ENCODE peak calls at places on chromosome 17, in six cellular contexts. One of them, this sample, is unnamed. For H3K79me1, the result is how much of the 10 kb centered on the place peaks cover.

GRCh38 chr17:4204676-4205075 is 59.1 kb downstream of the ANKFY1 start:
- DNase-seq in IMR-90: peak
- DNase-seq in H1: no peak
- DNase-seq in mesenchymal stem cell: peak
- DNase-seq in neuronal stem cell: no peak
- DNase-seq in trophoblast cell: no peak
- DNase-seq in this sample: peak

GRCh38 chr17:3960764-3961163 is 3.5 kb downstream of the ATP2A3 start:
- DNase-seq in IMR-90: peak
- DNase-seq in mesenchymal stem cell: no peak
- DNase-seq in trophoblast cell: peak
- DNase-seq in H1: no peak
- DNase-seq in neuronal stem cell: no peak
- DNase-seq in this sample: no peak

GRCh38 chr17:81365148-81365600 is 30.1 kb upstream of the BAHCC1 start:
- DNase-seq in mesenchymal stem cell: peak
- DNase-seq in neuronal stem cell: no peak
- DNase-seq in IMR-90: peak
- DNase-seq in H1: peak
- DNase-seq in trophoblast cell: no peak
- DNase-seq in this sample: peak

GRCh38 chr17:69761767-69762321 is 313.2 kb upstream of the KCNJ16 start:
- DNase-seq in trophoblast cell: peak
- DNase-seq in IMR-90: peak
- DNase-seq in mesenchymal stem cell: peak
- DNase-seq in H1: no peak
- DNase-seq in neuronal stem cell: no peak
- DNase-seq in this sample: no peak

GRCh38 chr17:50899559-50900319 is 33.6 kb upstream of the TOB1 start:
- DNase-seq in H1: no peak
- DNase-seq in trophoblast cell: peak
- DNase-seq in neuronal stem cell: no peak
- DNase-seq in mesenchymal stem cell: no peak
- DNase-seq in IMR-90: no peak
- DNase-seq in this sample: no peak

GRCh38 chr17:9256361-9256943 is 235.1 kb downstream of the NTN1 start:
- DNase-seq in mesenchymal stem cell: no peak
- DNase-seq in neuronal stem cell: no peak
- DNase-seq in trophoblast cell: peak
- DNase-seq in IMR-90: no peak
- DNase-seq in H1: no peak
- DNase-seq in this sample: no peak

GRCh38 chr17:58060596-58061191 is 22.5 kb upstream of the DYNLL2 start:
- DNase-seq in H1: no peak
- DNase-seq in IMR-90: peak
- DNase-seq in mesenchymal stem cell: no peak
- DNase-seq in trophoblast cell: no peak
- DNase-seq in neuronal stem cell: no peak
- DNase-seq in this sample: no peak

GRCh38 chr17:54153423-54153822 is 330.7 kb downstream of the KIF2B start:
- DNase-seq in trophoblast cell: no peak
- DNase-seq in neuronal stem cell: peak
- DNase-seq in mesenchymal stem cell: no peak
- DNase-seq in IMR-90: no peak
- DNase-seq in H1: no peak
- DNase-seq in this sample: no peak

GRCh38 chr17:40938981-40939380 is 1.5 kb upstream of the KRT23 start:
- DNase-seq in neuronal stem cell: no peak
- DNase-seq in mesenchymal stem cell: no peak
- DNase-seq in H1: no peak
- DNase-seq in trophoblast cell: no peak
- DNase-seq in IMR-90: peak
- DNase-seq in this sample: no peak

GRCh38 chr17:14317383-14317782 is 16.5 kb downstream of the HS3ST3B1 start:
- DNase-seq in H1: no peak
- DNase-seq in mesenchymal stem cell: no peak
- DNase-seq in IMR-90: no peak
- DNase-seq in neuronal stem cell: no peak
- DNase-seq in trophoblast cell: no peak
- DNase-seq in this sample: peak

GRCh38 chr17:41982026-41982989 is 15.7 kb downstream of the CNP start:
- DNase-seq in H1: no peak
- DNase-seq in mesenchymal stem cell: no peak
- DNase-seq in neuronal stem cell: no peak
- DNase-seq in IMR-90: peak
- DNase-seq in trophoblast cell: no peak
- DNase-seq in this sample: no peak

GRCh38 chr17:21029032-21029431 is 13.8 kb downstream of the USP22 start:
- DNase-seq in H1: no peak
- DNase-seq in IMR-90: peak
- DNase-seq in neuronal stem cell: no peak
- DNase-seq in trophoblast cell: peak
- DNase-seq in mesenchymal stem cell: peak
- DNase-seq in this sample: no peak

GRCh38 chr17:40598021-40598927 is 33.0 kb upstream of the CCR7 start:
- DNase-seq in mesenchymal stem cell: no peak
- DNase-seq in trophoblast cell: no peak
- DNase-seq in IMR-90: no peak
- DNase-seq in H1: no peak
- DNase-seq in neuronal stem cell: no peak
- DNase-seq in this sample: no peak

GRCh38 chr17:61421460-61421859 is 21.8 kb downstream of the TBX2 start:
- DNase-seq in trophoblast cell: no peak
- DNase-seq in mesenchymal stem cell: no peak
- DNase-seq in H1: no peak
- DNase-seq in IMR-90: no peak
- DNase-seq in neuronal stem cell: no peak
- DNase-seq in this sample: no peak

DNA sequence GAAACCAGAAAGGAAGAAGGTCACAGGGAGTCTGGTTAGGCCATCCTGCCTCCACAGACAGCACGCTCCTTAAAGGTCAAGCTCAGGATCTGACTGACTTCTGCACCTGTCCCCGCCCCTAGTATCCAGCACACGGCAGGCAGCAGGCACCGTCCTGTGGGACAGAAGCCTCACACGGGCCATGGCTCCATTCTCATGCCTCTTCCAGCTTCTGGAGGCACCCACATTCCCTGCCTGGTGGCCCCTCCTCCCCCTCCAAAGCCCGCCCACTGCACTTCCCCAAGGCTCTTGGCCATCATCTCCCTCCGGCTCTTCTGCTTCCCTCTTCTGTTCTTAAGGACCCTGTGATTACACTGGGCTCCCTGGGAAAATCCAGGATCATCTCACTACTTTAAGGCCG is 3.6 kb downstream of the CANT1 start:
- DNase-seq in trophoblast cell: no peak
- DNase-seq in H1: no peak
- DNase-seq in IMR-90: no peak
- DNase-seq in mesenchymal stem cell: no peak
- DNase-seq in neuronal stem cell: no peak
- DNase-seq in this sample: no peak
- H3K9ac ChIP-seq in trophoblast cell: no peak
- H3K9ac ChIP-seq in H1: no peak
- H3K9ac ChIP-seq in IMR-90: no peak
- H3K9ac ChIP-seq in mesenchymal stem cell: no peak
- H3K9ac ChIP-seq in neuronal stem cell: no peak
- H3K9ac ChIP-seq in this sample: no peak

GRCh38 chr17:77382966-77383612 is 242.3 kb downstream of the SEC14L1 start:
- DNase-seq in IMR-90: peak
- DNase-seq in mesenchymal stem cell: peak
- DNase-seq in neuronal stem cell: no peak
- DNase-seq in trophoblast cell: no peak
- DNase-seq in H1: no peak
- DNase-seq in this sample: no peak
- H3K79me1 ChIP-seq in IMR-90: under half
- H3K79me1 ChIP-seq in mesenchymal stem cell: under half
- H3K79me1 ChIP-seq in neuronal stem cell: half or more
- H3K79me1 ChIP-seq in trophoblast cell: under half
- H3K79me1 ChIP-seq in H1: under half
- H3K79me1 ChIP-seq in this sample: under half

GRCh38 chr17:66235377-66235994 is 6.3 kb upstream of the APOH start:
- DNase-seq in H1: no peak
- DNase-seq in mesenchymal stem cell: no peak
- DNase-seq in neuronal stem cell: no peak
- DNase-seq in trophoblast cell: no peak
- DNase-seq in IMR-90: no peak
- DNase-seq in this sample: no peak
- H3K14ac ChIP-seq in H1: no peak
- H3K14ac ChIP-seq in mesenchymal stem cell: no peak
- H3K14ac ChIP-seq in neuronal stem cell: no peak
- H3K14ac ChIP-seq in trophoblast cell: no peak
- H3K14ac ChIP-seq in IMR-90: no peak
- H3K14ac ChIP-seq in this sample: no peak

GRCh38 chr17:17605083-17605746 is 13.7 kb upstream of the PEMT start:
- DNase-seq in trophoblast cell: no peak
- DNase-seq in H1: no peak
- DNase-seq in mesenchymal stem cell: no peak
- DNase-seq in IMR-90: no peak
- DNase-seq in neuronal stem cell: no peak
- DNase-seq in this sample: no peak
- H3K9ac ChIP-seq in trophoblast cell: peak
- H3K9ac ChIP-seq in H1: no peak
- H3K9ac ChIP-seq in mesenchymal stem cell: no peak
- H3K9ac ChIP-seq in IMR-90: no peak
- H3K9ac ChIP-seq in neuronal stem cell: no peak
- H3K9ac ChIP-seq in this sample: no peak

GRCh38 chr17:74490716-74491115 is 24.3 kb downstream of the CD300A start:
- DNase-seq in H1: no peak
- DNase-seq in neuronal stem cell: no peak
- DNase-seq in mesenchymal stem cell: no peak
- DNase-seq in IMR-90: no peak
- DNase-seq in trophoblast cell: no peak
- DNase-seq in this sample: peak
- H3K79me1 ChIP-seq in H1: under half
- H3K79me1 ChIP-seq in neuronal stem cell: under half
- H3K79me1 ChIP-seq in mesenchymal stem cell: under half
- H3K79me1 ChIP-seq in IMR-90: under half
- H3K79me1 ChIP-seq in trophoblast cell: under half
- H3K79me1 ChIP-seq in this sample: under half

DNA sequence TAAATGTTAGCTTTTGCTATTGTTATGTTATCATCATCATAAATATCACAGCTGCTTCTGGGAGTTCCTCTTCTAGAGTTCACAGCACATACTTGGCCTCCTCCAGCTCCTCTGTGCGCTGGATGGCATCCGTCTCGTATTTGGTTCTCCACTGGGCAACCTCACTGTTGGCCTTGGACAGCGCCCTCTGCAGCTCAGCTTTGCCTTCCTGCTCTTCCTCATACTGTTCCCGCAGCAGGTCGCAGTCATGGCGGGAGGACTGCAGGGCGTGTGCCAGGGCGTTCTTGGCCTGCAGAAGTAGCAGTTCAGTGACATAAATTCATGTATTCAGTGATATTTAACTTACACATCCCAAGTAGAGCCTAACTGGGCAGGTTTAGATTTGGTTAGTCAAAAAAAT is 23.4 kb downstream of the MYH8 start:
- DNase-seq in trophoblast cell: no peak
- DNase-seq in H1: peak
- DNase-seq in neuronal stem cell: no peak
- DNase-seq in IMR-90: no peak
- DNase-seq in mesenchymal stem cell: no peak
- DNase-seq in this sample: peak
- H3K14ac ChIP-seq in trophoblast cell: no peak
- H3K14ac ChIP-seq in H1: no peak
- H3K14ac ChIP-seq in neuronal stem cell: no peak
- H3K14ac ChIP-seq in IMR-90: no peak
- H3K14ac ChIP-seq in mesenchymal stem cell: no peak
- H3K14ac ChIP-seq in this sample: no peak

GRCh38 chr17:67647482-67647881 is 70.3 kb upstream of the NOL11 start:
- DNase-seq in IMR-90: no peak
- DNase-seq in mesenchymal stem cell: no peak
- DNase-seq in neuronal stem cell: no peak
- DNase-seq in H1: no peak
- DNase-seq in trophoblast cell: no peak
- DNase-seq in this sample: no peak
- H3K9ac ChIP-seq in IMR-90: no peak
- H3K9ac ChIP-seq in mesenchymal stem cell: no peak
- H3K9ac ChIP-seq in neuronal stem cell: no peak
- H3K9ac ChIP-seq in H1: no peak
- H3K9ac ChIP-seq in trophoblast cell: no peak
- H3K9ac ChIP-seq in this sample: no peak

DNA sequence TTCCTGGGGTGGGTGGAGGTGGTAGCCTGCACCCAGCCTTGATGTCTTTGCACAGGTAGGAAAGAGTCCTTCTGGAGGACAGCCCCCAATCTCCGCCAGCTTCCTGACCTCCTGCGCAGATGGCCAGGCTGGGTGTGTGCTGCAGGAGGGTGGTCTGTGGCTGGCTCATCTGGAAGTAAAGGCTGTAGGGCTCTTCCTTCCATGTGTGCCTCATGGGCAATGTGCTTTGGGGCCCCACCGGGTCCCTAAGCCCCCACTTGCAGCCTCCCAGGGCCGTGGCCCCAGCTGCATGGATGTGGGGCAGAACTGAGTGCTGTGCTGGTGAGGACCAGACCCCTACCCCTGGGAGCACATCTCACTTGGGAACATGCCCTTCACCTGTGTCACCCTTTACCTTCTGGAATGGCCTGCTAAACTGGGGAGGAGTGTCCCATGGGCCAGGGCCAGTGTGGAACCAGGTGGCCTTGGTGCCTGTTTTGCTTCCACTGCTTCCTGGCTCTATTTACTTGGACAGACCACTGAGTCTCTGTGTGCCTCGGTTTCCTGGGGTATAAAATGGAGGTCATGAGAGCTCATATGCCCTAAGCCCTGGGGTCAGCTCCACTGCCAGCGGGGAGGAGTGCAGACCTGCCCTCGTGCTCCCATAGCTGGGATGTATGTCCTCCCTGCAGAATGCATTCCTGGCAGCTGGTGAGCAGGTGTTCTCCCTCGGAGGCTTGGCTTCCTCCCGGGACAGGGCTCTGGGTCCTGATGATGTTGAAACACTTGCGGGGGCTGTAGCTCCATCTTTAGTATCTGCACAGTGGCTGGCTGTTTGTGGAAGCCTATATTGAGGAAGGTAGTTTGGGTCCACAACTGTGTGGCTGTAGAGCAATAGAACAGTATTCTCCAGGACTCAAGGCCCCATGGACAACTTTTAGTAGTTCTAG is 18.0 kb downstream of the MPRIP start:
- DNase-seq in mesenchymal stem cell: no peak
- DNase-seq in IMR-90: no peak
- DNase-seq in trophoblast cell: no peak
- DNase-seq in H1: no peak
- DNase-seq in neuronal stem cell: no peak
- DNase-seq in this sample: peak
- H3K79me1 ChIP-seq in mesenchymal stem cell: under half
- H3K79me1 ChIP-seq in IMR-90: under half
- H3K79me1 ChIP-seq in trophoblast cell: under half
- H3K79me1 ChIP-seq in H1: under half
- H3K79me1 ChIP-seq in neuronal stem cell: under half
- H3K79me1 ChIP-seq in this sample: under half